ENCODE peak calls at places on chromosome 13, in five cellular contexts. D is sigmoid colon, H is HCT116, K is transverse colon, X is prostate gland. Z is an unnamed sample.

GRCh38 chr13:51328488-51328887 is 11.0 kb upstream of the SERPINE3 start:
- DNase-seq in X (no peak), D (no peak), K (no peak), H (no peak), Z (no peak)

GRCh38 chr13:29591310-29591709 is 4.2 kb downstream of the SLC7A1 start:
- DNase-seq in X (no peak), H (no peak), K (no peak), D (no peak), Z (no peak)

GRCh38 chr13:45367358-45367757 is 26.4 kb upstream of the TPT1 start:
- DNase-seq in X (peak; percentile 64), K (peak; percentile 81), D (no peak), H (peak; percentile 95), Z (no peak)

GRCh38 chr13:81762449-81762848 is 1421.5 kb upstream of the SPRY2 start:
- DNase-seq in D (no peak), K (no peak), H (no peak), X (no peak), Z (no peak)

GRCh38 chr13:72808917-72809500 is 27.1 kb downstream of the PIBF1 start:
- DNase-seq in K (no peak), D (no peak), X (no peak), H (no peak), Z (no peak)

GRCh38 chr13:44669534-44669933 is 93.4 kb upstream of the TSC22D1 start:
- DNase-seq in K (no peak), H (no peak), D (no peak), X (no peak), Z (no peak)

GRCh38 chr13:28246891-28247290 is 108.5 kb downstream of the PAN3 start:
- DNase-seq in X (no peak), H (no peak), D (no peak), K (no peak), Z (no peak)

GRCh38 chr13:52995946-52996345 is 32.7 kb upstream of the OLFM4 start:
- DNase-seq in X (no peak), H (no peak), K (no peak), D (no peak), Z (no peak)

GRCh38 chr13:53368948-53369347 is 340.3 kb downstream of the OLFM4 start:
- DNase-seq in H (no peak), X (no peak), K (no peak), D (no peak), Z (no peak)

DNA sequence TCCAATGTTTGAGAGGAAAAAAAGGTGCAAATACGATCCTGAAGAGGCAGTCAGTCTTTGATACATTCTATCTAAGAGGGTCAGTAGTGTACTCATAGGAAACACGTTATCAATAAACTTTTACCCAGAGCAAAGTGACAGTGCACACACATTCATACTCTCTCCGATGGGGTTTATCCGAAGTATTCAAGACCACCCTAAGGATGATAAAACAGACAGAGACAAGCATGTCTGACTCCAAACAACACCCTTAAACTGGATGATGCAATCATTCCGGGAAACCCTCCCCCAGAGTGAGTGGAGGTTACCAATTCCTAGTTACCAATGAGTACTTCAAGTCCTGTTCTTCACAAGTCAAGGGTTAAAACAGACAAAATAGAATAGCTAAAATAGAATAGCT is 79.1 kb downstream of the DNAJC3 start:
- DNase-seq in X (no peak), D (no peak), K (no peak), H (no peak), Z (no peak)
- TF ChIP-seq POLR2A in X (no peak), D (no peak), K (no peak), H (no peak), Z (no peak)

DNA sequence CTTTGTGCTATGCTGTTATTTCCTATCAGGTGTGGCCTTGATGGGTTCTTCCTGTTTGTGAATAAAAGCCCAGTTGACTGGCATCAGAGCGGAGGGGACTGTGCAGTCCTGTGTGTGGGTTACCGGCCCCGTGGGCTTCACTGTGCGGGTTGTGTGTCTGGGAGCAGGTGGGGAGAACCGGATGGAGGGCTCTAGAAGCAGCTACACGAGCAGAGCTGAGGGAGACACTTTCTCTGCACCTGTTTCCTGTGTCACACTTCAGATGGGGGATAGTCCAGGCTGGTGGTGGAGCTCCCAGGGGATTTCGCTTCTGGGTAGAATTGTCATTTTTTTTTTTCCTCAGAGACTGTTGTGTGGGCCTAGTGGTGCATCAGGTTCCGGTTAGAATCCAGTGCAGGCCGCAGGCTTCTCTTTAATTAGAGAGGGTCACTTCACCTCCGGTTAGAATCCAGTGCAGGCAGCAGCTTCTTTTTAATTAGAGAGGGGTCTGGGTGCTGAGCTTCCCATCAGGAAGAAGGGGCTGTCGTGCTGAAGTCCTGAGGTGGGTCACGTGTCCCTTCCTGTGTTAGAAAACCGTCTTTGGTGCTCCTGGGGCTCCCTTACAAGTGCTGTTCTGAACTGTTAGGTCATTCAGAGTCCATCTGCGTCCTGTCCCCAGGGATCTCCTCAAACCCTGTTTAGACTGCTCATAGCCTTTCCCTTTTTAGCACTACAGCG is 69.7 kb downstream of the ARHGEF7 start:
- DNase-seq in K (peak; percentile 36), D (no peak), X (no peak), H (no peak), Z (no peak)
- H3K4me1 ChIP-seq in K (peaks cover 5% of the 10 kb centered on the region), D (peaks cover 48% of the 10 kb centered on the region), X (peaks cover 5% of the 10 kb centered on the region), H (peaks cover 19% of the 10 kb centered on the region), Z (peaks cover 41% of the 10 kb centered on the region)

GRCh38 chr13:98537740-98538139 is 39.2 kb downstream of the STK24 start:
- DNase-seq in H (no peak), K (no peak), X (no peak), D (peak; percentile 18), Z (no peak)

GRCh38 chr13:98537306-98537705 is 39.6 kb downstream of the STK24 start:
- DNase-seq in K (no peak), D (no peak), X (no peak), H (no peak), Z (peak; percentile 70)

GRCh38 chr13:98535501-98536357 is 41.2 kb downstream of the STK24 start:
- DNase-seq in D (peak; percentile 38), H (no peak), X (no peak), K (no peak), Z (no peak)

GRCh38 chr13:98534821-98535220 is 42.1 kb downstream of the STK24 start:
- DNase-seq in X (no peak), K (no peak), D (peak; percentile 46), H (no peak), Z (no peak)

GRCh38 chr13:98536729-98537128 is 40.2 kb downstream of the STK24 start:
- DNase-seq in D (peak; percentile 56), X (no peak), H (no peak), K (no peak), Z (no peak)
- TF ChIP-seq POLR2AphosphoS5 in D (no peak), X (no peak), H (no peak), K (no peak), Z (no peak)

GRCh38 chr13:20387441-20387971 is 138.2 kb downstream of the CRYL1 start:
- DNase-seq in K (no peak), X (no peak), D (no peak), H (no peak), Z (no peak)

GRCh38 chr13:20390526-20391175 is 135.0 kb downstream of the CRYL1 start:
- DNase-seq in X (no peak), H (no peak), K (no peak), D (no peak), Z (peak; percentile 73)

GRCh38 chr13:20389696-20390525 is 135.7 kb downstream of the CRYL1 start:
- DNase-seq in H (no peak), X (no peak), K (no peak), D (no peak), Z (no peak)

GRCh38 chr13:20388184-20388583 is 137.5 kb downstream of the CRYL1 start:
- DNase-seq in H (no peak), K (no peak), X (no peak), D (no peak), Z (no peak)

GRCh38 chr13:20387006-20387405 is 138.7 kb downstream of the CRYL1 start:
- DNase-seq in D (no peak), H (no peak), X (no peak), K (no peak), Z (no peak)
- TF ChIP-seq POLR2A in D (no peak), H (no peak), X (no peak), K (no peak), Z (no peak)